ENCODE peak calls at places on chromosomes 6 and 20, in six cellular contexts. One of them, this sample, is unnamed.

GRCh38 chr6:28139860-28140500 is 1.7 kb upstream of the ZKSCAN8 start:
- DNase-seq in lower lobe of right lung: no peak
- DNase-seq in left lung: no peak
- DNase-seq in heart right ventricle: no peak
- DNase-seq in astrocyte of the spinal cord: no peak
- DNase-seq in cardiac fibroblast: no peak
- DNase-seq in this sample: no peak

GRCh38 chr20:14569631-14570030 is 232.2 kb upstream of the FLRT3 start:
- DNase-seq in lower lobe of right lung: no peak
- DNase-seq in left lung: no peak
- DNase-seq in heart right ventricle: no peak
- DNase-seq in astrocyte of the spinal cord: no peak
- DNase-seq in cardiac fibroblast: no peak
- DNase-seq in this sample: no peak

GRCh38 chr20:36575066-36575743 is 1.8 kb downstream of the TGIF2 start:
- DNase-seq in lower lobe of right lung: peak
- DNase-seq in left lung: peak
- DNase-seq in heart right ventricle: peak
- DNase-seq in astrocyte of the spinal cord: peak
- DNase-seq in cardiac fibroblast: peak
- DNase-seq in this sample: no peak

GRCh38 chr20:30500829-30501440 is 756.5 kb upstream of the DEFB115 start:
- DNase-seq in lower lobe of right lung: no peak
- DNase-seq in left lung: no peak
- DNase-seq in heart right ventricle: no peak
- DNase-seq in astrocyte of the spinal cord: no peak
- DNase-seq in cardiac fibroblast: no peak
- DNase-seq in this sample: no peak

GRCh38 chr20:52800734-52801627 is 171.2 kb upstream of the TSHZ2 start:
- DNase-seq in lower lobe of right lung: no peak
- DNase-seq in left lung: no peak
- DNase-seq in heart right ventricle: no peak
- DNase-seq in astrocyte of the spinal cord: no peak
- DNase-seq in cardiac fibroblast: no peak
- DNase-seq in this sample: no peak

GRCh38 chr6:43703512-43704429 is 16.2 kb upstream of the MRPS18A start:
- DNase-seq in lower lobe of right lung: no peak
- DNase-seq in left lung: no peak
- DNase-seq in heart right ventricle: no peak
- DNase-seq in astrocyte of the spinal cord: no peak
- DNase-seq in cardiac fibroblast: no peak
- DNase-seq in this sample: no peak

GRCh38 chr20:21361266-21361665 is 36.1 kb downstream of the NKX2-4 start:
- DNase-seq in lower lobe of right lung: no peak
- DNase-seq in left lung: no peak
- DNase-seq in heart right ventricle: no peak
- DNase-seq in astrocyte of the spinal cord: no peak
- DNase-seq in cardiac fibroblast: peak
- DNase-seq in this sample: no peak

GRCh38 chr20:53149184-53149651 is 177.1 kb downstream of the TSHZ2 start:
- DNase-seq in lower lobe of right lung: no peak
- DNase-seq in left lung: no peak
- DNase-seq in heart right ventricle: no peak
- DNase-seq in astrocyte of the spinal cord: no peak
- DNase-seq in cardiac fibroblast: no peak
- DNase-seq in this sample: no peak

GRCh38 chr6:131843768-131844167 is 35.9 kb downstream of the ENPP1 start:
- DNase-seq in lower lobe of right lung: no peak
- DNase-seq in left lung: no peak
- DNase-seq in heart right ventricle: no peak
- DNase-seq in astrocyte of the spinal cord: no peak
- DNase-seq in cardiac fibroblast: no peak
- DNase-seq in this sample: no peak

GRCh38 chr6:108983151-108983550 is 111.5 kb downstream of the SESN1 start:
- DNase-seq in lower lobe of right lung: no peak
- DNase-seq in left lung: no peak
- DNase-seq in heart right ventricle: no peak
- DNase-seq in astrocyte of the spinal cord: no peak
- DNase-seq in cardiac fibroblast: peak
- DNase-seq in this sample: no peak

GRCh38 chr6:129183681-129184216 is 300.8 kb downstream of the LAMA2 start:
- DNase-seq in lower lobe of right lung: no peak
- DNase-seq in left lung: no peak
- DNase-seq in heart right ventricle: no peak
- DNase-seq in astrocyte of the spinal cord: peak
- DNase-seq in cardiac fibroblast: peak
- DNase-seq in this sample: no peak

GRCh38 chr20:24634855-24635254 is 165.4 kb downstream of the SYNDIG1 start:
- DNase-seq in lower lobe of right lung: no peak
- DNase-seq in left lung: no peak
- DNase-seq in heart right ventricle: no peak
- DNase-seq in astrocyte of the spinal cord: peak
- DNase-seq in cardiac fibroblast: peak
- DNase-seq in this sample: peak

GRCh38 chr6:80211295-80211694 is 104.8 kb downstream of the BCKDHB start:
- DNase-seq in lower lobe of right lung: no peak
- DNase-seq in left lung: no peak
- DNase-seq in heart right ventricle: no peak
- DNase-seq in astrocyte of the spinal cord: no peak
- DNase-seq in cardiac fibroblast: peak
- DNase-seq in this sample: no peak

GRCh38 chr20:7248392-7248992 is 481.0 kb downstream of the BMP2 start:
- DNase-seq in lower lobe of right lung: no peak
- DNase-seq in left lung: no peak
- DNase-seq in heart right ventricle: no peak
- DNase-seq in astrocyte of the spinal cord: no peak
- DNase-seq in cardiac fibroblast: peak
- DNase-seq in this sample: no peak

GRCh38 chr6:156727715-156728385 is 49.3 kb upstream of the ARID1B start:
- DNase-seq in lower lobe of right lung: no peak
- DNase-seq in left lung: no peak
- DNase-seq in heart right ventricle: no peak
- DNase-seq in astrocyte of the spinal cord: no peak
- DNase-seq in cardiac fibroblast: no peak
- DNase-seq in this sample: no peak

GRCh38 chr6:35905841-35906498 is 14.9 kb downstream of the SRPK1 start:
- DNase-seq in lower lobe of right lung: no peak
- DNase-seq in left lung: no peak
- DNase-seq in heart right ventricle: no peak
- DNase-seq in astrocyte of the spinal cord: no peak
- DNase-seq in cardiac fibroblast: peak
- DNase-seq in this sample: no peak

GRCh38 chr20:48767269-48767960 is 60.4 kb downstream of the PREX1 start:
- DNase-seq in lower lobe of right lung: no peak
- DNase-seq in left lung: no peak
- DNase-seq in heart right ventricle: no peak
- DNase-seq in astrocyte of the spinal cord: no peak
- DNase-seq in cardiac fibroblast: no peak
- DNase-seq in this sample: no peak

GRCh38 chr20:61205769-61206168 is 46.3 kb upstream of the CDH4 start:
- DNase-seq in lower lobe of right lung: no peak
- DNase-seq in left lung: no peak
- DNase-seq in heart right ventricle: no peak
- DNase-seq in astrocyte of the spinal cord: no peak
- DNase-seq in cardiac fibroblast: no peak
- DNase-seq in this sample: no peak

GRCh38 chr6:5905431-5906339 is 101.0 kb downstream of the NRN1 start:
- DNase-seq in lower lobe of right lung: peak
- DNase-seq in left lung: peak
- DNase-seq in heart right ventricle: peak
- DNase-seq in astrocyte of the spinal cord: peak
- DNase-seq in cardiac fibroblast: peak
- DNase-seq in this sample: no peak

This sample was measured in CMK.